ENCODE peak calls at places on chromosomes 5 and 9, in ten cellular contexts. One of them, this sample, is unnamed.

GRCh38 chr5:141382469-141383294 is at the start of gene PCDHGA7:
- DNase-seq in left colon: no peak
- DNase-seq in ovary: no peak
- DNase-seq in activated naive CD4-positive, alpha-beta T cell treated with anti-CD3 and anti-CD28 coated beads, Interleukin-2, amount 50 U/mL, for 16 hours: no peak
- DNase-seq in HuH-7: peak; percentile 70
- DNase-seq in stimulated activated naive CD4-positive, alpha-beta T cell: no peak
- DNase-seq in occipital lobe: no peak
- DNase-seq in lung microvascular endothelial cell: peak; percentile 40
- DNase-seq in anterior cingulate cortex: no peak
- DNase-seq in Jurkat, Clone E6-1: no peak
- DNase-seq in this sample: no peak

GRCh38 chr5:177133119-177133844 is at the start of gene NSD1:
- DNase-seq in occipital lobe: peak; percentile 92
- DNase-seq in anterior cingulate cortex: peak; percentile 87
- DNase-seq in activated naive CD4-positive, alpha-beta T cell treated with anti-CD3 and anti-CD28 coated beads, Interleukin-2, amount 50 U/mL, for 16 hours: peak; percentile 91
- DNase-seq in ovary: peak; percentile 94
- DNase-seq in lung microvascular endothelial cell: peak; percentile 75
- DNase-seq in stimulated activated naive CD4-positive, alpha-beta T cell: peak; percentile 93
- DNase-seq in left colon: peak; percentile 90
- DNase-seq in Jurkat, Clone E6-1: peak; percentile 51
- DNase-seq in HuH-7: peak; percentile 78
- DNase-seq in this sample: peak; percentile 94

GRCh38 chr5:147805030-147805454 is 22.5 kb upstream of the JAKMIP2 start:
- DNase-seq in activated naive CD4-positive, alpha-beta T cell treated with anti-CD3 and anti-CD28 coated beads, Interleukin-2, amount 50 U/mL, for 16 hours: peak; percentile 17
- DNase-seq in HuH-7: no peak
- DNase-seq in Jurkat, Clone E6-1: peak; percentile 54
- DNase-seq in occipital lobe: no peak
- DNase-seq in stimulated activated naive CD4-positive, alpha-beta T cell: no peak
- DNase-seq in left colon: peak; percentile 22
- DNase-seq in anterior cingulate cortex: no peak
- DNase-seq in lung microvascular endothelial cell: no peak
- DNase-seq in ovary: no peak
- DNase-seq in this sample: no peak

GRCh38 chr5:132681476-132681831 is 7.7 kb downstream of the IL4 start:
- DNase-seq in left colon: no peak
- DNase-seq in activated naive CD4-positive, alpha-beta T cell treated with anti-CD3 and anti-CD28 coated beads, Interleukin-2, amount 50 U/mL, for 16 hours: no peak
- DNase-seq in stimulated activated naive CD4-positive, alpha-beta T cell: no peak
- DNase-seq in HuH-7: no peak
- DNase-seq in Jurkat, Clone E6-1: no peak
- DNase-seq in occipital lobe: no peak
- DNase-seq in lung microvascular endothelial cell: no peak
- DNase-seq in anterior cingulate cortex: no peak
- DNase-seq in ovary: no peak
- DNase-seq in this sample: no peak

GRCh38 chr5:10690460-10690859 is 70.6 kb downstream of the DAP start:
- DNase-seq in Jurkat, Clone E6-1: no peak
- DNase-seq in ovary: no peak
- DNase-seq in HuH-7: no peak
- DNase-seq in occipital lobe: no peak
- DNase-seq in left colon: no peak
- DNase-seq in activated naive CD4-positive, alpha-beta T cell treated with anti-CD3 and anti-CD28 coated beads, Interleukin-2, amount 50 U/mL, for 16 hours: no peak
- DNase-seq in lung microvascular endothelial cell: no peak
- DNase-seq in anterior cingulate cortex: no peak
- DNase-seq in stimulated activated naive CD4-positive, alpha-beta T cell: no peak
- DNase-seq in this sample: no peak

GRCh38 chr5:72988769-72989168 is 32.9 kb downstream of the FCHO2 start:
- DNase-seq in HuH-7: no peak
- DNase-seq in activated naive CD4-positive, alpha-beta T cell treated with anti-CD3 and anti-CD28 coated beads, Interleukin-2, amount 50 U/mL, for 16 hours: no peak
- DNase-seq in anterior cingulate cortex: no peak
- DNase-seq in left colon: no peak
- DNase-seq in occipital lobe: no peak
- DNase-seq in lung microvascular endothelial cell: peak; percentile 49
- DNase-seq in stimulated activated naive CD4-positive, alpha-beta T cell: no peak
- DNase-seq in Jurkat, Clone E6-1: no peak
- DNase-seq in ovary: no peak
- DNase-seq in this sample: no peak

GRCh38 chr9:30280229-30280900 is 2104.1 kb upstream of the ACO1 start:
- DNase-seq in Jurkat, Clone E6-1: no peak
- DNase-seq in lung microvascular endothelial cell: no peak
- DNase-seq in ovary: no peak
- DNase-seq in occipital lobe: no peak
- DNase-seq in activated naive CD4-positive, alpha-beta T cell treated with anti-CD3 and anti-CD28 coated beads, Interleukin-2, amount 50 U/mL, for 16 hours: no peak
- DNase-seq in stimulated activated naive CD4-positive, alpha-beta T cell: no peak
- DNase-seq in anterior cingulate cortex: no peak
- DNase-seq in HuH-7: no peak
- DNase-seq in left colon: no peak
- DNase-seq in this sample: no peak

GRCh38 chr5:150497274-150497988 is 10.5 kb upstream of the NDST1 start:
- DNase-seq in Jurkat, Clone E6-1: no peak
- DNase-seq in activated naive CD4-positive, alpha-beta T cell treated with anti-CD3 and anti-CD28 coated beads, Interleukin-2, amount 50 U/mL, for 16 hours: no peak
- DNase-seq in lung microvascular endothelial cell: peak; percentile 72
- DNase-seq in stimulated activated naive CD4-positive, alpha-beta T cell: no peak
- DNase-seq in anterior cingulate cortex: peak; percentile 71
- DNase-seq in ovary: peak; percentile 68
- DNase-seq in left colon: no peak
- DNase-seq in HuH-7: no peak
- DNase-seq in occipital lobe: peak; percentile 81
- DNase-seq in this sample: peak; percentile 88

GRCh38 chr9:112870556-112870955 is 20.1 kb downstream of the SLC46A2 start:
- DNase-seq in ovary: no peak
- DNase-seq in left colon: no peak
- DNase-seq in occipital lobe: no peak
- DNase-seq in stimulated activated naive CD4-positive, alpha-beta T cell: no peak
- DNase-seq in lung microvascular endothelial cell: no peak
- DNase-seq in anterior cingulate cortex: no peak
- DNase-seq in HuH-7: no peak
- DNase-seq in Jurkat, Clone E6-1: no peak
- DNase-seq in activated naive CD4-positive, alpha-beta T cell treated with anti-CD3 and anti-CD28 coated beads, Interleukin-2, amount 50 U/mL, for 16 hours: no peak
- DNase-seq in this sample: no peak

GRCh38 chr5:10595678-10596309 is 31.9 kb downstream of the ANKRD33B start:
- DNase-seq in Jurkat, Clone E6-1: no peak
- DNase-seq in stimulated activated naive CD4-positive, alpha-beta T cell: no peak
- DNase-seq in anterior cingulate cortex: no peak
- DNase-seq in ovary: peak; percentile 49
- DNase-seq in left colon: no peak
- DNase-seq in occipital lobe: no peak
- DNase-seq in lung microvascular endothelial cell: peak; percentile 91
- DNase-seq in HuH-7: no peak
- DNase-seq in activated naive CD4-positive, alpha-beta T cell treated with anti-CD3 and anti-CD28 coated beads, Interleukin-2, amount 50 U/mL, for 16 hours: peak; percentile 39
- DNase-seq in this sample: no peak

GRCh38 chr9:6014668-6015270 is 655 bp downstream of the RANBP6 start:
- DNase-seq in left colon: no peak
- DNase-seq in ovary: no peak
- DNase-seq in HuH-7: no peak
- DNase-seq in occipital lobe: no peak
- DNase-seq in Jurkat, Clone E6-1: no peak
- DNase-seq in anterior cingulate cortex: no peak
- DNase-seq in stimulated activated naive CD4-positive, alpha-beta T cell: no peak
- DNase-seq in activated naive CD4-positive, alpha-beta T cell treated with anti-CD3 and anti-CD28 coated beads, Interleukin-2, amount 50 U/mL, for 16 hours: no peak
- DNase-seq in lung microvascular endothelial cell: peak; percentile 6
- DNase-seq in this sample: peak; percentile 50

GRCh38 chr5:135449608-135450007 is 2.5 kb upstream of the DCANP1 start:
- DNase-seq in lung microvascular endothelial cell: no peak
- DNase-seq in anterior cingulate cortex: no peak
- DNase-seq in ovary: no peak
- DNase-seq in activated naive CD4-positive, alpha-beta T cell treated with anti-CD3 and anti-CD28 coated beads, Interleukin-2, amount 50 U/mL, for 16 hours: no peak
- DNase-seq in Jurkat, Clone E6-1: no peak
- DNase-seq in HuH-7: no peak
- DNase-seq in left colon: no peak
- DNase-seq in stimulated activated naive CD4-positive, alpha-beta T cell: no peak
- DNase-seq in occipital lobe: no peak
- DNase-seq in this sample: no peak

GRCh38 chr9:81394816-81395215 is 294.5 kb downstream of the TLE1 start:
- DNase-seq in lung microvascular endothelial cell: peak; percentile 87
- DNase-seq in anterior cingulate cortex: no peak
- DNase-seq in occipital lobe: no peak
- DNase-seq in ovary: no peak
- DNase-seq in activated naive CD4-positive, alpha-beta T cell treated with anti-CD3 and anti-CD28 coated beads, Interleukin-2, amount 50 U/mL, for 16 hours: no peak
- DNase-seq in left colon: no peak
- DNase-seq in HuH-7: no peak
- DNase-seq in stimulated activated naive CD4-positive, alpha-beta T cell: no peak
- DNase-seq in Jurkat, Clone E6-1: no peak
- DNase-seq in this sample: no peak

GRCh38 chr5:109566361-109566760 is 123.4 kb upstream of the MAN2A1 start:
- DNase-seq in ovary: no peak
- DNase-seq in left colon: no peak
- DNase-seq in stimulated activated naive CD4-positive, alpha-beta T cell: no peak
- DNase-seq in activated naive CD4-positive, alpha-beta T cell treated with anti-CD3 and anti-CD28 coated beads, Interleukin-2, amount 50 U/mL, for 16 hours: no peak
- DNase-seq in HuH-7: no peak
- DNase-seq in occipital lobe: no peak
- DNase-seq in anterior cingulate cortex: no peak
- DNase-seq in Jurkat, Clone E6-1: no peak
- DNase-seq in lung microvascular endothelial cell: no peak
- DNase-seq in this sample: no peak

GRCh38 chr5:172071244-172071875 is 64.9 kb upstream of the FBXW11 start:
- DNase-seq in stimulated activated naive CD4-positive, alpha-beta T cell: no peak
- DNase-seq in HuH-7: no peak
- DNase-seq in lung microvascular endothelial cell: no peak
- DNase-seq in anterior cingulate cortex: no peak
- DNase-seq in ovary: no peak
- DNase-seq in occipital lobe: no peak
- DNase-seq in Jurkat, Clone E6-1: no peak
- DNase-seq in left colon: no peak
- DNase-seq in activated naive CD4-positive, alpha-beta T cell treated with anti-CD3 and anti-CD28 coated beads, Interleukin-2, amount 50 U/mL, for 16 hours: no peak
- DNase-seq in this sample: no peak

GRCh38 chr5:34521628-34522290 is 134.4 kb upstream of the RAI14 start:
- DNase-seq in stimulated activated naive CD4-positive, alpha-beta T cell: no peak
- DNase-seq in activated naive CD4-positive, alpha-beta T cell treated with anti-CD3 and anti-CD28 coated beads, Interleukin-2, amount 50 U/mL, for 16 hours: no peak
- DNase-seq in occipital lobe: no peak
- DNase-seq in left colon: no peak
- DNase-seq in Jurkat, Clone E6-1: no peak
- DNase-seq in ovary: no peak
- DNase-seq in HuH-7: no peak
- DNase-seq in lung microvascular endothelial cell: no peak
- DNase-seq in anterior cingulate cortex: no peak
- DNase-seq in this sample: no peak

GRCh38 chr9:137311171-137311970 is 9.3 kb upstream of the NRARP start:
- DNase-seq in ovary: peak; percentile 10
- DNase-seq in Jurkat, Clone E6-1: no peak
- DNase-seq in HuH-7: peak; percentile 18
- DNase-seq in anterior cingulate cortex: no peak
- DNase-seq in left colon: peak; percentile 90
- DNase-seq in occipital lobe: no peak
- DNase-seq in activated naive CD4-positive, alpha-beta T cell treated with anti-CD3 and anti-CD28 coated beads, Interleukin-2, amount 50 U/mL, for 16 hours: no peak
- DNase-seq in lung microvascular endothelial cell: peak; percentile 69
- DNase-seq in stimulated activated naive CD4-positive, alpha-beta T cell: no peak
- DNase-seq in this sample: peak; percentile 28

GRCh38 chr5:172299916-172300439 is 16.4 kb upstream of the UBTD2 start:
- DNase-seq in Jurkat, Clone E6-1: no peak
- DNase-seq in left colon: no peak
- DNase-seq in activated naive CD4-positive, alpha-beta T cell treated with anti-CD3 and anti-CD28 coated beads, Interleukin-2, amount 50 U/mL, for 16 hours: no peak
- DNase-seq in HuH-7: no peak
- DNase-seq in stimulated activated naive CD4-positive, alpha-beta T cell: no peak
- DNase-seq in anterior cingulate cortex: no peak
- DNase-seq in ovary: no peak
- DNase-seq in lung microvascular endothelial cell: no peak
- DNase-seq in occipital lobe: no peak
- DNase-seq in this sample: no peak

GRCh38 chr5:155259648-155260047 is 246.1 kb downstream of the KIF4B start:
- DNase-seq in occipital lobe: no peak
- DNase-seq in activated naive CD4-positive, alpha-beta T cell treated with anti-CD3 and anti-CD28 coated beads, Interleukin-2, amount 50 U/mL, for 16 hours: no peak
- DNase-seq in Jurkat, Clone E6-1: peak; percentile 91
- DNase-seq in HuH-7: no peak
- DNase-seq in anterior cingulate cortex: no peak
- DNase-seq in stimulated activated naive CD4-positive, alpha-beta T cell: no peak
- DNase-seq in ovary: no peak
- DNase-seq in left colon: no peak
- DNase-seq in lung microvascular endothelial cell: no peak
- DNase-seq in this sample: no peak

GRCh38 chr9:109975574-109976327 is 195.8 kb downstream of the PALM2AKAP2 start:
- DNase-seq in Jurkat, Clone E6-1: no peak
- DNase-seq in lung microvascular endothelial cell: no peak
- DNase-seq in HuH-7: no peak
- DNase-seq in left colon: no peak
- DNase-seq in occipital lobe: no peak
- DNase-seq in activated naive CD4-positive, alpha-beta T cell treated with anti-CD3 and anti-CD28 coated beads, Interleukin-2, amount 50 U/mL, for 16 hours: no peak
- DNase-seq in anterior cingulate cortex: no peak
- DNase-seq in stimulated activated naive CD4-positive, alpha-beta T cell: no peak
- DNase-seq in ovary: no peak
- DNase-seq in this sample: no peak

GRCh38 chr9:134243778-134244467 is 79.6 kb upstream of the RNU6ATAC start:
- DNase-seq in stimulated activated naive CD4-positive, alpha-beta T cell: peak; percentile 35
- DNase-seq in ovary: no peak
- DNase-seq in occipital lobe: no peak
- DNase-seq in left colon: peak; percentile 32
- DNase-seq in activated naive CD4-positive, alpha-beta T cell treated with anti-CD3 and anti-CD28 coated beads, Interleukin-2, amount 50 U/mL, for 16 hours: peak; percentile 35
- DNase-seq in lung microvascular endothelial cell: no peak
- DNase-seq in Jurkat, Clone E6-1: no peak
- DNase-seq in HuH-7: no peak
- DNase-seq in anterior cingulate cortex: no peak
- DNase-seq in this sample: no peak

GRCh38 chr9:127664324-127664677 is 42.5 kb upstream of the CFAP157 start:
- DNase-seq in Jurkat, Clone E6-1: no peak
- DNase-seq in ovary: no peak
- DNase-seq in HuH-7: no peak
- DNase-seq in left colon: no peak
- DNase-seq in stimulated activated naive CD4-positive, alpha-beta T cell: no peak
- DNase-seq in activated naive CD4-positive, alpha-beta T cell treated with anti-CD3 and anti-CD28 coated beads, Interleukin-2, amount 50 U/mL, for 16 hours: no peak
- DNase-seq in lung microvascular endothelial cell: no peak
- DNase-seq in occipital lobe: no peak
- DNase-seq in anterior cingulate cortex: no peak
- DNase-seq in this sample: no peak

GRCh38 chr5:176573564-176574296 is 24.6 kb downstream of the CDHR2 start:
- DNase-seq in lung microvascular endothelial cell: peak; percentile 74
- DNase-seq in anterior cingulate cortex: peak; percentile 87
- DNase-seq in occipital lobe: peak; percentile 35
- DNase-seq in activated naive CD4-positive, alpha-beta T cell treated with anti-CD3 and anti-CD28 coated beads, Interleukin-2, amount 50 U/mL, for 16 hours: peak; percentile 79
- DNase-seq in left colon: peak; percentile 81
- DNase-seq in HuH-7: peak; percentile 96
- DNase-seq in ovary: peak; percentile 20
- DNase-seq in stimulated activated naive CD4-positive, alpha-beta T cell: peak; percentile 70
- DNase-seq in Jurkat, Clone E6-1: peak; percentile 39
- DNase-seq in this sample: peak; percentile 73

This sample was measured in head of caudate nucleus.